ENCODE peak calls at places on chromosomes 3 and 15, in five cellular contexts. One of them, this sample, is unnamed.

GRCh38 chr3:64410226-64410625 is 185.0 kb upstream of the PRICKLE2 start:
- DNase-seq in IMR-90: no peak
- DNase-seq in naive thymus-derived CD4-positive, alpha-beta T cell: no peak
- DNase-seq in heart left ventricle: no peak
- DNase-seq in fibroblast of lung: no peak
- DNase-seq in this sample: no peak

GRCh38 chr3:143895805-143896204 is 47.5 kb upstream of the SLC9A9 start:
- DNase-seq in IMR-90: peak; percentile 2
- DNase-seq in fibroblast of lung: peak; percentile 51
- DNase-seq in naive thymus-derived CD4-positive, alpha-beta T cell: no peak
- DNase-seq in heart left ventricle: no peak
- DNase-seq in this sample: peak; percentile 10

GRCh38 chr3:35946121-35946856 is 307.0 kb downstream of the ARPP21 start:
- DNase-seq in IMR-90: peak; percentile 28
- DNase-seq in heart left ventricle: no peak
- DNase-seq in naive thymus-derived CD4-positive, alpha-beta T cell: no peak
- DNase-seq in fibroblast of lung: peak; percentile 50
- DNase-seq in this sample: peak; percentile 50

GRCh38 chr3:156010829-156011228 is 109.5 kb upstream of the KCNAB1 start:
- DNase-seq in IMR-90: no peak
- DNase-seq in naive thymus-derived CD4-positive, alpha-beta T cell: no peak
- DNase-seq in heart left ventricle: no peak
- DNase-seq in fibroblast of lung: no peak
- DNase-seq in this sample: peak; percentile 47

GRCh38 chr15:101046826-101047225 is 127.7 kb downstream of the LRRK1 start:
- DNase-seq in fibroblast of lung: no peak
- DNase-seq in naive thymus-derived CD4-positive, alpha-beta T cell: no peak
- DNase-seq in IMR-90: no peak
- DNase-seq in heart left ventricle: no peak
- DNase-seq in this sample: no peak

GRCh38 chr3:60775956-60776355 is 475.3 kb downstream of the FHIT start:
- DNase-seq in naive thymus-derived CD4-positive, alpha-beta T cell: no peak
- DNase-seq in IMR-90: no peak
- DNase-seq in heart left ventricle: no peak
- DNase-seq in fibroblast of lung: no peak
- DNase-seq in this sample: no peak

GRCh38 chr3:17181413-17181907 is 296.7 kb downstream of the PLCL2 start:
- DNase-seq in heart left ventricle: no peak
- DNase-seq in IMR-90: no peak
- DNase-seq in fibroblast of lung: no peak
- DNase-seq in naive thymus-derived CD4-positive, alpha-beta T cell: no peak
- DNase-seq in this sample: no peak

GRCh38 chr3:49019941-49020334 is 1.6 kb upstream of the DALRD3 start:
- DNase-seq in fibroblast of lung: no peak
- DNase-seq in naive thymus-derived CD4-positive, alpha-beta T cell: no peak
- DNase-seq in heart left ventricle: no peak
- DNase-seq in IMR-90: no peak
- DNase-seq in this sample: no peak

GRCh38 chr3:143218176-143218575 is 98.6 kb downstream of the CHST2 start:
- DNase-seq in fibroblast of lung: no peak
- DNase-seq in heart left ventricle: no peak
- DNase-seq in naive thymus-derived CD4-positive, alpha-beta T cell: no peak
- DNase-seq in IMR-90: no peak
- DNase-seq in this sample: no peak

GRCh38 chr15:50059883-50060282 is 59.1 kb downstream of the ATP8B4 start:
- DNase-seq in fibroblast of lung: no peak
- DNase-seq in naive thymus-derived CD4-positive, alpha-beta T cell: no peak
- DNase-seq in IMR-90: no peak
- DNase-seq in heart left ventricle: no peak
- DNase-seq in this sample: no peak

GRCh38 chr3:186806173-186807055 is at the start of gene RFC4:
- DNase-seq in IMR-90: peak; percentile 60
- DNase-seq in fibroblast of lung: peak; percentile 72
- DNase-seq in heart left ventricle: peak; percentile 85
- DNase-seq in naive thymus-derived CD4-positive, alpha-beta T cell: peak; percentile 76
- DNase-seq in this sample: peak; percentile 74

GRCh38 chr3:149018247-149018646 is 26.9 kb downstream of the GYG1 start:
- DNase-seq in naive thymus-derived CD4-positive, alpha-beta T cell: no peak
- DNase-seq in fibroblast of lung: peak; percentile 60
- DNase-seq in heart left ventricle: no peak
- DNase-seq in IMR-90: peak; percentile 68
- DNase-seq in this sample: peak; percentile 87

GRCh38 chr15:72271895-72272212 is 500 bp downstream of the PARP6 start:
- DNase-seq in fibroblast of lung: peak; percentile 24
- DNase-seq in IMR-90: peak; percentile 12
- DNase-seq in naive thymus-derived CD4-positive, alpha-beta T cell: no peak
- DNase-seq in heart left ventricle: no peak
- DNase-seq in this sample: peak; percentile 21

GRCh38 chr3:31815631-31816440 is 165.2 kb downstream of the OSBPL10 start:
- DNase-seq in IMR-90: no peak
- DNase-seq in heart left ventricle: no peak
- DNase-seq in naive thymus-derived CD4-positive, alpha-beta T cell: no peak
- DNase-seq in fibroblast of lung: no peak
- DNase-seq in this sample: no peak

GRCh38 chr3:17740703-17741102 is 1.7 kb downstream of the TBC1D5 start:
- DNase-seq in fibroblast of lung: peak; percentile 52
- DNase-seq in naive thymus-derived CD4-positive, alpha-beta T cell: no peak
- DNase-seq in heart left ventricle: no peak
- DNase-seq in IMR-90: peak; percentile 83
- DNase-seq in this sample: peak; percentile 49

GRCh38 chr15:69852482-69853275 is 245.0 kb downstream of the TLE3 start:
- DNase-seq in fibroblast of lung: peak; percentile 27
- DNase-seq in IMR-90: peak; percentile 86
- DNase-seq in heart left ventricle: no peak
- DNase-seq in naive thymus-derived CD4-positive, alpha-beta T cell: no peak
- DNase-seq in this sample: no peak

GRCh38 chr3:191320316-191320715 is 8.9 kb upstream of the CCDC50 start:
- DNase-seq in heart left ventricle: no peak
- DNase-seq in fibroblast of lung: no peak
- DNase-seq in IMR-90: no peak
- DNase-seq in naive thymus-derived CD4-positive, alpha-beta T cell: no peak
- DNase-seq in this sample: no peak

GRCh38 chr15:57320543-57321220 is 55.6 kb upstream of the CGNL1 start:
- DNase-seq in fibroblast of lung: peak; percentile 45
- DNase-seq in IMR-90: peak; percentile 38
- DNase-seq in heart left ventricle: peak; percentile 36
- DNase-seq in naive thymus-derived CD4-positive, alpha-beta T cell: no peak
- DNase-seq in this sample: peak; percentile 83

GRCh38 chr3:105793040-105793439 is 75.8 kb downstream of the CBLB start:
- DNase-seq in heart left ventricle: no peak
- DNase-seq in naive thymus-derived CD4-positive, alpha-beta T cell: no peak
- DNase-seq in IMR-90: no peak
- DNase-seq in fibroblast of lung: no peak
- DNase-seq in this sample: peak; percentile 44

GRCh38 chr15:101558217-101558941 is 68.9 kb upstream of the PCSK6 start:
- DNase-seq in heart left ventricle: no peak
- DNase-seq in IMR-90: no peak
- DNase-seq in fibroblast of lung: no peak
- DNase-seq in naive thymus-derived CD4-positive, alpha-beta T cell: no peak
- DNase-seq in this sample: peak; percentile 20

GRCh38 chr3:97884724-97885123 is 62.9 kb downstream of the CRYBG3 start:
- DNase-seq in heart left ventricle: no peak
- DNase-seq in IMR-90: no peak
- DNase-seq in naive thymus-derived CD4-positive, alpha-beta T cell: no peak
- DNase-seq in fibroblast of lung: no peak
- DNase-seq in this sample: no peak

GRCh38 chr15:63984331-63984730 is 62.0 kb downstream of the DAPK2 start:
- DNase-seq in fibroblast of lung: no peak
- DNase-seq in heart left ventricle: no peak
- DNase-seq in IMR-90: no peak
- DNase-seq in naive thymus-derived CD4-positive, alpha-beta T cell: no peak
- DNase-seq in this sample: no peak

GRCh38 chr15:42101861-42102260 is 7.5 kb upstream of the PLA2G4D start:
- DNase-seq in naive thymus-derived CD4-positive, alpha-beta T cell: no peak
- DNase-seq in fibroblast of lung: no peak
- DNase-seq in heart left ventricle: no peak
- DNase-seq in IMR-90: no peak
- DNase-seq in this sample: no peak

GRCh38 chr3:170387952-170388351 is 30.4 kb downstream of the SKIL start:
- DNase-seq in IMR-90: peak; percentile 11
- DNase-seq in fibroblast of lung: peak; percentile 44
- DNase-seq in heart left ventricle: no peak
- DNase-seq in naive thymus-derived CD4-positive, alpha-beta T cell: no peak
- DNase-seq in this sample: no peak

GRCh38 chr15:31459011-31459748 is 132.5 kb downstream of the KLF13 start:
- DNase-seq in fibroblast of lung: no peak
- DNase-seq in heart left ventricle: no peak
- DNase-seq in naive thymus-derived CD4-positive, alpha-beta T cell: no peak
- DNase-seq in IMR-90: peak; percentile 37
- DNase-seq in this sample: no peak

GRCh38 chr3:113649169-113649833 is 47.1 kb downstream of the USF3 start:
- DNase-seq in IMR-90: peak; percentile 8
- DNase-seq in naive thymus-derived CD4-positive, alpha-beta T cell: no peak
- DNase-seq in fibroblast of lung: peak; percentile 55
- DNase-seq in heart left ventricle: no peak
- DNase-seq in this sample: no peak

GRCh38 chr3:39809181-39809994 is at the start of gene MYRIP:
- DNase-seq in IMR-90: no peak
- DNase-seq in fibroblast of lung: no peak
- DNase-seq in naive thymus-derived CD4-positive, alpha-beta T cell: no peak
- DNase-seq in heart left ventricle: peak; percentile 63
- DNase-seq in this sample: peak; percentile 38

GRCh38 chr15:101071651-101072050 is 152.5 kb downstream of the LRRK1 start:
- DNase-seq in fibroblast of lung: no peak
- DNase-seq in IMR-90: no peak
- DNase-seq in naive thymus-derived CD4-positive, alpha-beta T cell: no peak
- DNase-seq in heart left ventricle: no peak
- DNase-seq in this sample: no peak

GRCh38 chr15:78909791-78910228 is 35.0 kb downstream of the CTSH start:
- DNase-seq in IMR-90: peak; percentile 45
- DNase-seq in fibroblast of lung: peak; percentile 54
- DNase-seq in heart left ventricle: no peak
- DNase-seq in naive thymus-derived CD4-positive, alpha-beta T cell: no peak
- DNase-seq in this sample: peak; percentile 77

GRCh38 chr15:77710637-77711036 is 77.9 kb upstream of the LINGO1 start:
- DNase-seq in fibroblast of lung: no peak
- DNase-seq in naive thymus-derived CD4-positive, alpha-beta T cell: no peak
- DNase-seq in IMR-90: no peak
- DNase-seq in heart left ventricle: no peak
- DNase-seq in this sample: no peak

GRCh38 chr3:151931171-151931570 is 57.7 kb downstream of the SUCNR1 start:
- DNase-seq in heart left ventricle: no peak
- DNase-seq in fibroblast of lung: peak; percentile 38
- DNase-seq in IMR-90: peak; percentile 48
- DNase-seq in naive thymus-derived CD4-positive, alpha-beta T cell: no peak
- DNase-seq in this sample: no peak

GRCh38 chr3:48502728-48503168 is 1.2 kb downstream of the SHISA5 start:
- DNase-seq in IMR-90: no peak
- DNase-seq in fibroblast of lung: no peak
- DNase-seq in naive thymus-derived CD4-positive, alpha-beta T cell: no peak
- DNase-seq in heart left ventricle: peak; percentile 35
- DNase-seq in this sample: no peak

GRCh38 chr3:157023211-157023610 is 136.7 kb downstream of the CCNL1 start:
- DNase-seq in IMR-90: no peak
- DNase-seq in fibroblast of lung: no peak
- DNase-seq in heart left ventricle: no peak
- DNase-seq in naive thymus-derived CD4-positive, alpha-beta T cell: no peak
- DNase-seq in this sample: no peak

GRCh38 chr3:72164635-72164978 is 379.7 kb upstream of the PROK2 start:
- DNase-seq in naive thymus-derived CD4-positive, alpha-beta T cell: no peak
- DNase-seq in fibroblast of lung: no peak
- DNase-seq in IMR-90: no peak
- DNase-seq in heart left ventricle: no peak
- DNase-seq in this sample: no peak
- H3K4me1 ChIP-seq in naive thymus-derived CD4-positive, alpha-beta T cell: no peaks in the 10 kb centered on the region
- H3K4me1 ChIP-seq in fibroblast of lung: no peaks in the 10 kb centered on the region
- H3K4me1 ChIP-seq in IMR-90: no peaks in the 10 kb centered on the region
- H3K4me1 ChIP-seq in heart left ventricle: no peaks in the 10 kb centered on the region
- H3K4me1 ChIP-seq in this sample: peaks cover 8% of the 10 kb centered on the region

GRCh38 chr15:39581501-39582285 is 814 bp downstream of the THBS1 start:
- DNase-seq in IMR-90: peak; percentile 65
- DNase-seq in fibroblast of lung: peak; percentile 59
- DNase-seq in heart left ventricle: peak; percentile 53
- DNase-seq in naive thymus-derived CD4-positive, alpha-beta T cell: no peak
- DNase-seq in this sample: peak; percentile 67
- H3K4me1 ChIP-seq in IMR-90: peaks cover 8% of the 10 kb centered on the region
- H3K4me1 ChIP-seq in fibroblast of lung: peaks cover 17% of the 10 kb centered on the region
- H3K4me1 ChIP-seq in heart left ventricle: peaks cover 4% of the 10 kb centered on the region
- H3K4me1 ChIP-seq in naive thymus-derived CD4-positive, alpha-beta T cell: peaks cover 11% of the 10 kb centered on the region
- H3K4me1 ChIP-seq in this sample: peaks cover 14% of the 10 kb centered on the region

DNA sequence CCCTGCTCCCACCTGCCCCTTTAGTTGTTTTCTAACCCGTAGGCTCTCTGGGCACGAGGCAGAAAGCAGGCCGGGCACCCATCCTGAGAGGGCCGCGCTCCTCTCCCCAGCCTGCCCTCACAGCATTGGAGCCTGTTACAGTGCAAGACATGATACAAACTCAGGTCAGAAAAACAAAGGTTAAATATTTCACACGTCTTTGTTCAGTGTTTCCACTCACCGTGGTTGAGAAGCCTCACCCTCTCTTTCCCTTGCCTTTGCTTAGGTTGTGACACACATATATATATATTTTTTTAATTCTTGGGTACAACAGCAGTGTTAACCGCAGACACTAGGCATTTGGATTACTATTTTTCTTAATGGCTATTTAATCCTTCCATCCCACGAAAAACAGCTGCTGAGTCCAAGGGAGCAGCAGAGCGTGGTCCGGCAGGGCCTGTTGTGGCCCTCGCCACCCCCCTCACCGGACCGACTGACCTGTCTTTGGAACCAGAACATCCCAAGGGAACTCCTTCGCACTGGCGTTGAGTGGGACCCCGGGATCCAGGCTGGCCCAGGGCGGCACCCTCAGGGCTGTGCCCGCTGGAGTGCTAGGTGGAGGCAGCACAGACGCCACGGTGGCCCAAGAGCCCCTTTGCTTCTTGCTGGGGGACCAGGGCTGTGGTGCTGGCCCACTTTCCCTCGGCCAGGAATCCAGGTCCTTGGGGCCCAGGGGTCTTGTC is 48.5 kb downstream of the PGPEP1L start:
- DNase-seq in fibroblast of lung: no peak
- DNase-seq in heart left ventricle: no peak
- DNase-seq in naive thymus-derived CD4-positive, alpha-beta T cell: no peak
- DNase-seq in IMR-90: no peak
- DNase-seq in this sample: no peak
- H3K4me1 ChIP-seq in fibroblast of lung: peaks cover 14% of the 10 kb centered on the region
- H3K4me1 ChIP-seq in heart left ventricle: peaks cover 3% of the 10 kb centered on the region
- H3K4me1 ChIP-seq in naive thymus-derived CD4-positive, alpha-beta T cell: no peaks in the 10 kb centered on the region
- H3K4me1 ChIP-seq in IMR-90: peaks cover 6% of the 10 kb centered on the region
- H3K4me1 ChIP-seq in this sample: no peaks in the 10 kb centered on the region

DNA sequence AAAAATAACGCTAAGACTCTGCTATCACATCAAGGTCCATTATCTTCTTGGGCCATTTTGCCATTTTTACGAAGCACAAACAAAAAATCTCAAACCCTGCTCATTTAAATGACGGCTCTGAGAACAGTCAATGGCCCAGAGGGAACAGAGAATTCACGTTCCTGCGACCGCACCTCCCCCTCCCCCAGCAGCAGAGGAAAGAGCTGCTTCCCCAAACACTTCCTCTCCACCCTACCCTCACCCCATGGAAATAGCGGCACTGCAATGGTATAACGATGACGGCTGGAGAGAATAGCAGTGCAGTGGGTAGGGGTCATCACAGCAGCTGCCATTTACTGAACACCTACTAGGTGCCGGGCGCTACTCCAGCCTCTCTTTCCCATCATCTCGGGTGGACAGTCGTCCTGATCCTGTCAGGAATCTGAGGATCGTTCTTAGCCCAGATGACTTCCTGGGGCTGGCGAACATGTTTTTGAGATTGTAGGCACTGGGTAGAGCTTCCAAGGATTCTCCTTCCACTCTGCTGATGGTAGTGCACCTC is 113.3 kb downstream of the IQSEC1 start:
- DNase-seq in fibroblast of lung: no peak
- DNase-seq in heart left ventricle: peak; percentile 71
- DNase-seq in IMR-90: no peak
- DNase-seq in naive thymus-derived CD4-positive, alpha-beta T cell: no peak
- DNase-seq in this sample: no peak
- H3K4me1 ChIP-seq in fibroblast of lung: peaks cover 6% of the 10 kb centered on the region
- H3K4me1 ChIP-seq in heart left ventricle: peaks cover 91% of the 10 kb centered on the region
- H3K4me1 ChIP-seq in IMR-90: peaks cover 14% of the 10 kb centered on the region
- H3K4me1 ChIP-seq in naive thymus-derived CD4-positive, alpha-beta T cell: peaks cover 29% of the 10 kb centered on the region
- H3K4me1 ChIP-seq in this sample: peaks cover 4% of the 10 kb centered on the region

This sample was measured in cardiac muscle cell.